ENCODE peak calls at places on chromosome 19, in eight cellular contexts. One of them, this sample, is unnamed.

GRCh38 chr19:16285769-16286564 is 38.7 kb upstream of the KLF2 start:
- DNase-seq in H1: no peak
- DNase-seq in adrenal gland: no peak
- DNase-seq in sigmoid colon: no peak
- DNase-seq in A549: no peak
- DNase-seq in breast epithelium: peak
- DNase-seq in uterus: peak
- DNase-seq in HCT116: no peak
- DNase-seq in this sample: no peak

GRCh38 chr19:17686592-17687042 is 1.5 kb downstream of the UNC13A start:
- DNase-seq in sigmoid colon: no peak
- DNase-seq in uterus: no peak
- DNase-seq in H1: no peak
- DNase-seq in breast epithelium: no peak
- DNase-seq in HCT116: peak
- DNase-seq in A549: peak
- DNase-seq in adrenal gland: peak
- DNase-seq in this sample: no peak

GRCh38 chr19:45653634-45654033 is 14.4 kb upstream of the GIPR start:
- DNase-seq in sigmoid colon: no peak
- DNase-seq in HCT116: no peak
- DNase-seq in uterus: no peak
- DNase-seq in H1: no peak
- DNase-seq in A549: no peak
- DNase-seq in breast epithelium: no peak
- DNase-seq in adrenal gland: no peak
- DNase-seq in this sample: no peak

GRCh38 chr19:43525836-43526771 is 897 bp downstream of the ETHE1 start:
- DNase-seq in adrenal gland: peak
- DNase-seq in uterus: no peak
- DNase-seq in H1: no peak
- DNase-seq in sigmoid colon: no peak
- DNase-seq in A549: no peak
- DNase-seq in breast epithelium: peak
- DNase-seq in HCT116: no peak
- DNase-seq in this sample: no peak

GRCh38 chr19:4990306-4990705 is 21.4 kb downstream of the KDM4B start:
- DNase-seq in adrenal gland: no peak
- DNase-seq in A549: no peak
- DNase-seq in HCT116: no peak
- DNase-seq in breast epithelium: no peak
- DNase-seq in uterus: no peak
- DNase-seq in H1: no peak
- DNase-seq in sigmoid colon: no peak
- DNase-seq in this sample: no peak

GRCh38 chr19:6150289-6150688 is 14.8 kb downstream of the ACSBG2 start:
- DNase-seq in adrenal gland: no peak
- DNase-seq in breast epithelium: no peak
- DNase-seq in uterus: no peak
- DNase-seq in H1: no peak
- DNase-seq in A549: no peak
- DNase-seq in HCT116: no peak
- DNase-seq in sigmoid colon: no peak
- DNase-seq in this sample: no peak

GRCh38 chr19:8233370-8233769 is 24.2 kb downstream of the CERS4 start:
- DNase-seq in H1: no peak
- DNase-seq in adrenal gland: no peak
- DNase-seq in sigmoid colon: no peak
- DNase-seq in HCT116: no peak
- DNase-seq in uterus: no peak
- DNase-seq in breast epithelium: no peak
- DNase-seq in A549: no peak
- DNase-seq in this sample: no peak

GRCh38 chr19:42088471-42089190 is 12.7 kb downstream of the ZNF574 start:
- DNase-seq in adrenal gland: no peak
- DNase-seq in uterus: no peak
- DNase-seq in breast epithelium: no peak
- DNase-seq in sigmoid colon: no peak
- DNase-seq in A549: no peak
- DNase-seq in H1: no peak
- DNase-seq in HCT116: no peak
- DNase-seq in this sample: no peak

DNA sequence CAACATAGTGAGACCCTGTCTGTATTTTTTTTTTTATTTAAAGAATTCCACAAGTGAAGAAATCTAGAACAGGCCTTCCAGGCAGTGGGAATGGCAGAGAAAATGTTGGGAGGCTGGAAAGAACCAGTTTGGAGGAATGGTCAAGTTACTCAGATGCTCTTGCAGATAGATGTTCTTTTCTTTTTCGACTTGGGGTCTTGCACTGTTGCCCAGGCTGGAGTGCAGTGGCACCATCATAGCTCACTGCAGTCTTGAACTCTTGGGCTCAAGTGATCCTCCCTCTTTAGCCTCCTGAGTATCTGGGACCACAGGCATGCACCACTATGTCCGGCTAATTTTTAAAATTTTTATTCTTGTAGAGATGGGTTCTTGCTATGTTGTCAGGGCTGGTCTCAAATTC is 662 bp downstream of the C5AR1 start:
- DNase-seq in sigmoid colon: no peak
- DNase-seq in adrenal gland: no peak
- DNase-seq in H1: no peak
- DNase-seq in HCT116: no peak
- DNase-seq in uterus: no peak
- DNase-seq in A549: no peak
- DNase-seq in breast epithelium: no peak
- DNase-seq in this sample: no peak
- TF ChIP-seq POLR2A in sigmoid colon: no peak
- TF ChIP-seq POLR2A in adrenal gland: no peak
- TF ChIP-seq POLR2A in H1: no peak
- TF ChIP-seq POLR2A in HCT116: no peak
- TF ChIP-seq POLR2A in uterus: no peak
- TF ChIP-seq POLR2A in A549: no peak
- TF ChIP-seq POLR2A in breast epithelium: no peak
- TF ChIP-seq POLR2A in this sample: no peak

DNA sequence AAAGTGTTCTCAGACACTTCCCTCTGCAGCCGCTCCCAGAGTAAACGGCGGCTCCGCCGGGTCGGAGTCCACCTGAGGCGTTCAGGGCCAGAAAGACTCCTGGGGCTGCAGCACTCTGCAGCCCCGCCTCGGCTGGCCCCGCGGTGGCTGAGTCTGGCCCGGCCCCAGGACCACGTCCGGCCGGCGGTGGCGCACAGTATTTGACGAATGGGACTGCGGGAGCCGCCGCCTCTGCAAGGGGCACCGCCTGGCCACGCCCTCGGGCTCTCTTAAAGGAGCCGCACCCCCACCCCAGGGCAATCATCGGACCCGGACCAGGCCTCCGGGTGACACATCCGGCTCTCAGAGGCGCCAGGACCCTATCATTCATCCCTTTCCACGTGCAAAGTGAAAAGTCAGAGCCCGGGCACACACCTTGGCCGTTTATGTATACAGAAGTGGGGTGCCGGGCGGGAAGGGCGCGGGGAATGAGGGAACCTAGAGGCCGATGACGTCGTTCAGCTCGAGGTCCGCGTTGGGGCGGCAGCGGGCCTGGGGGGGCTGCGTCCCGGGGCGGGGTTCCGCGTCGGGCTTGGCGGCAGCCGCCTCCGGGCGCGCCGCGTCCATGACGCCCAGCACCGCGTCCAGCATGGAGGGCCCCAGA is 1.2 kb upstream of the LENG9 start:
- DNase-seq in breast epithelium: peak
- DNase-seq in uterus: peak
- DNase-seq in adrenal gland: peak
- DNase-seq in sigmoid colon: peak
- DNase-seq in HCT116: peak
- DNase-seq in A549: peak
- DNase-seq in H1: peak
- DNase-seq in this sample: peak
- TF ChIP-seq CTCF in breast epithelium: no peak
- TF ChIP-seq CTCF in uterus: peak
- TF ChIP-seq CTCF in adrenal gland: peak
- TF ChIP-seq CTCF in sigmoid colon: no peak
- TF ChIP-seq CTCF in HCT116: no peak
- TF ChIP-seq CTCF in A549: no peak
- TF ChIP-seq CTCF in H1: no peak
- TF ChIP-seq CTCF in this sample: no peak

DNA sequence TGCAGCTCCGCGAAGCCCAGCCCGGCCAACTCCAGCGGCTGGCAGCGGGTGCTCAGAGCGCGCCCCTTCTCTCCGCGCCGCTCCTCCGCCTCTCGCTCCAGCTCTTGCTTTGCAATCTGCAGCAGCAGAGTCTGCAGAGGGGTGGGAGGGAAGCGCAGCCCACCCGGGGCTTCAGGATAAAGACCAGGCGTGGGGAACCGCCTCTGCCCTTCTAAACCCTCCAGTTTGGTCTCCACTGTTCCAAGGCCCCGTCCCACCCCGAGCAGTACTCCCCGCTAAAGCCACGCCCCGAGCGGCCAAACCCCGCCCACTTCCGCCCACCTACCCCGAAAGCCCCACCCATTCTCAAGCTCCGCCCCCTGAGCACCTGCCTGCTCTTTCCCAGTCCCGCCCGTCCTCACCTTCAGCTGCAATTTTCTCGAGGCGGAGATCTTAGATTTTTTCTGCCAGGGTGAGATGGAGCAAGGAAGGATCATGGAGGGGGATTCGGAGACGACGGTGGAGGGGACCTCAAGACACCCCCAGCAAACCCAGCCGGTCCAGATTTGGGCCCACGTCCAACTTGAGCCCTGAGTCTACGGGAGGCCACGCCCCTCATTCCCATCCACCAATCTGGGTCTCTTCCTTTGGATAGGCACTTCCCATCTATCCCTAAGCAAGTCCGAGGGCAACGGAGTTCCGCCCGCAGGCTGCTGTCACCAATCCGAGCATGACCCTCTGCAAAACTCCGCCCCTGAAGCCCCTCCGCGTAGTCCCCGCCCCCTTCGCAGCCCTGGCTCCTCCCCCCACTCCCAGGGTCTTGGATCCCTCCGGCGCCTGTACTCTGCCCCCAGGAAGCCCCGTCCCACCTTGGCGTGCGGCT is 1.1 kb downstream of the TNNI3 start:
- DNase-seq in sigmoid colon: no peak
- DNase-seq in A549: peak
- DNase-seq in adrenal gland: peak
- DNase-seq in uterus: no peak
- DNase-seq in breast epithelium: no peak
- DNase-seq in HCT116: peak
- DNase-seq in H1: no peak
- DNase-seq in this sample: no peak
- H3K4me3 ChIP-seq in sigmoid colon: no peak
- H3K4me3 ChIP-seq in A549: peak
- H3K4me3 ChIP-seq in adrenal gland: peak
- H3K4me3 ChIP-seq in uterus: no peak
- H3K4me3 ChIP-seq in breast epithelium: peak
- H3K4me3 ChIP-seq in HCT116: peak
- H3K4me3 ChIP-seq in H1: peak
- H3K4me3 ChIP-seq in this sample: no peak

DNA sequence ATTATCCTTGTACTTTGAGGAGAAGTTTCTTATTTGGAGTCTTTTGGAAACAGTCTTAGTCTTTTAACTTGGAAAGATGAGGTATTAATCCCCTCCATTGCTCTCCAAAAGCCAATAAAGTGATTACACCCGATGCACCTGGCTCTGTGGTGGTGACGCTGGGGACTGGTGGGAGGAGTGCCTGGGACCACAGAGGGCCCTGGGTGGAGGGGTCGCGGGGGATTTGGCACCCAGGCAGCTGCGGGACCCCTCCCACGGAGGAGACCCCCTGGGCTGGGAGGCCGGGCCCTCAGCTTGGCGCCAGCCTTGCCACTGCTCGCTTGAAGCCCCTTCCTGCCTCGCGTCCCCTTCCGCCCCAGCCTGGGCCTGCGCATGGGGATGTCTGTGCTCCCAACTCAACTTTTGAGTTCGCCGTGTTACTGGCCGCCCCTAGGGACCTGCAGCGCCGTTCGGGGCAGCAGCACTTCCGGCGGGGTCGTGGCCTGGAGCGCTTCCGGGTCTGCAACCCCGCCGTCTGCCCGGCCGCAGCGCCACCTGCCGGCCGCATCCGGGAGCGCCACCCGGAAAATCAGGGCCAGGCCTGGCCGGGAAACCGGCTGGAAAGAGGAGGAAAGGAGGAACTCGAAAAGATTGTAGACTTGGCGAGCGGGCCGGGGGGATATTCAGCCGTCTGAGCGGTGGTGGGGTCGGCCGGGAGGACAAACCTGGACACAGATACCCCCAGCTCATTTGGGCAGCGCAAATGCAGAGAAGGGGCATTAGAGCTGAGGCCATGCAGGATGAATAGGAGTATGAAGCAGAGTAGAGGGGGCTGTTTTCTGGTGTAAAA is 8.4 kb downstream of the PEAK3 start:
- DNase-seq in H1: peak
- DNase-seq in adrenal gland: peak
- DNase-seq in HCT116: peak
- DNase-seq in uterus: peak
- DNase-seq in sigmoid colon: peak
- DNase-seq in A549: peak
- DNase-seq in breast epithelium: no peak
- DNase-seq in this sample: no peak
- TF ChIP-seq POLR2A in H1: peak
- TF ChIP-seq POLR2A in adrenal gland: no peak
- TF ChIP-seq POLR2A in HCT116: no peak
- TF ChIP-seq POLR2A in uterus: no peak
- TF ChIP-seq POLR2A in sigmoid colon: no peak
- TF ChIP-seq POLR2A in A549: no peak
- TF ChIP-seq POLR2A in breast epithelium: no peak
- TF ChIP-seq POLR2A in this sample: no peak